ENCODE peak calls at places on chromosomes 3 and 15, in nine cellular contexts. J, Z, P, Y, S, N, C, L and M are unnamed samples.

GRCh38 chr3:30778923-30779322 is 115.5 kb downstream of the GADL1 start:
- DNase-seq in J (no peak), Z (no peak), P (no peak), Y (no peak), S (no peak), N (no peak), C (no peak), L (no peak), M (no peak)

GRCh38 chr3:126337980-126338651 is 19.1 kb downstream of the KLF15 start:
- DNase-seq in J (peak), Z (no peak), P (no peak), Y (no peak), S (no peak), N (no peak), C (no peak), L (no peak), M (no peak)

GRCh38 chr3:27145719-27146118 is 223.5 kb downstream of the NEK10 start:
- DNase-seq in J (no peak), Z (no peak), P (no peak), Y (no peak), S (no peak), N (no peak), C (no peak), L (no peak), M (no peak)

GRCh38 chr15:77516076-77516475 is 95.4 kb downstream of the HMG20A start:
- DNase-seq in J (peak), Z (no peak), P (no peak), Y (no peak), S (no peak), N (no peak), C (no peak), L (no peak), M (no peak)

GRCh38 chr3:52471371-52472238 is 16.2 kb downstream of the NISCH start:
- DNase-seq in J (peak), Z (no peak), P (peak), Y (no peak), S (peak), N (peak), C (peak), L (no peak), M (no peak)

GRCh38 chr15:39397883-39398282 is 183.0 kb upstream of the THBS1 start:
- DNase-seq in J (no peak), Z (no peak), P (no peak), Y (no peak), S (no peak), N (no peak), C (no peak), L (no peak), M (no peak)

GRCh38 chr15:80822666-80823065 is 43.5 kb downstream of the CEMIP start:
- DNase-seq in J (no peak), Z (no peak), P (no peak), Y (no peak), S (no peak), N (no peak), C (no peak), L (no peak), M (no peak)

GRCh38 chr3:41612853-41613252 is 349.1 kb downstream of the ULK4 start:
- DNase-seq in J (no peak), Z (no peak), P (no peak), Y (no peak), S (no peak), N (no peak), C (no peak), L (no peak), M (no peak)

GRCh38 chr3:10322355-10322715 is 1.4 kb upstream of the SEC13 start:
- DNase-seq in J (no peak), Z (no peak), P (no peak), Y (peak), S (no peak), N (no peak), C (no peak), L (no peak), M (no peak)

GRCh38 chr15:55907797-55908196 is 85.6 kb downstream of the NEDD4 start:
- DNase-seq in J (no peak), Z (peak), P (peak), Y (no peak), S (no peak), N (no peak), C (no peak), L (peak), M (peak)

GRCh38 chr3:104715972-104716371 is 650.7 kb upstream of the ALCAM start:
- DNase-seq in J (no peak), Z (no peak), P (no peak), Y (no peak), S (no peak), N (no peak), C (no peak), L (no peak), M (no peak)

GRCh38 chr15:60076582-60077263 is 72.6 kb downstream of the FOXB1 start:
- DNase-seq in J (no peak), Z (no peak), P (no peak), Y (no peak), S (no peak), N (no peak), C (no peak), L (no peak), M (no peak)

GRCh38 chr3:152302521-152303021 is 33.8 kb downstream of the MBNL1 start:
- DNase-seq in J (peak), Z (no peak), P (no peak), Y (no peak), S (no peak), N (no peak), C (peak), L (peak), M (no peak)

GRCh38 chr3:30770387-30770786 is 124.1 kb downstream of the GADL1 start:
- DNase-seq in J (peak), Z (no peak), P (peak), Y (no peak), S (no peak), N (no peak), C (peak), L (peak), M (no peak)

GRCh38 chr15:95450413-95450812 is 880.1 kb upstream of the NR2F2 start:
- DNase-seq in J (no peak), Z (no peak), P (no peak), Y (no peak), S (no peak), N (no peak), C (no peak), L (no peak), M (no peak)

GRCh38 chr15:85329561-85330421 is 50.6 kb upstream of the AKAP13 start:
- DNase-seq in J (peak), Z (peak), P (peak), Y (peak), S (peak), N (peak), C (no peak), L (peak), M (no peak)

GRCh38 chr3:178270838-178271237 is 265.4 kb upstream of the KCNMB2 start:
- DNase-seq in J (no peak), Z (no peak), P (no peak), Y (no peak), S (no peak), N (no peak), C (no peak), L (no peak), M (no peak)

GRCh38 chr15:65732698-65733097 is 59.4 kb downstream of the DENND4A start:
- DNase-seq in J (no peak), Z (no peak), P (no peak), Y (no peak), S (no peak), N (no peak), C (no peak), L (no peak), M (no peak)

GRCh38 chr3:159629329-159630084 is 359.1 kb upstream of the IL12A start:
- DNase-seq in J (no peak), Z (no peak), P (no peak), Y (no peak), S (no peak), N (no peak), C (no peak), L (no peak), M (no peak)

GRCh38 chr3:39712413-39713048 is 96.9 kb upstream of the MYRIP start:
- DNase-seq in J (no peak), Z (no peak), P (no peak), Y (no peak), S (no peak), N (no peak), C (no peak), L (no peak), M (no peak)

GRCh38 chr3:62672988-62673313 is 202.3 kb downstream of the CADPS start:
- DNase-seq in J (no peak), Z (no peak), P (no peak), Y (no peak), S (no peak), N (no peak), C (no peak), L (no peak), M (no peak)

GRCh38 chr3:162879163-162879562 is 1382.6 kb downstream of the OTOL1 start:
- DNase-seq in J (no peak), Z (no peak), P (no peak), Y (no peak), S (no peak), N (no peak), C (no peak), L (no peak), M (no peak)

GRCh38 chr15:96735621-96736020 is 405.1 kb downstream of the NR2F2 start:
- DNase-seq in J (no peak), Z (no peak), P (peak), Y (no peak), S (no peak), N (no peak), C (no peak), L (no peak), M (no peak)

GRCh38 chr15:89492111-89492641 is 4.2 kb downstream of the RHCG start:
- DNase-seq in J (no peak), Z (no peak), P (no peak), Y (no peak), S (no peak), N (no peak), C (no peak), L (no peak), M (no peak)

GRCh38 chr15:52100807-52101206 is 11.8 kb downstream of the BCL2L10 start:
- DNase-seq in J (peak), Z (peak), P (peak), Y (no peak), S (no peak), N (no peak), C (peak), L (peak), M (no peak)

GRCh38 chr15:89799011-89799924 is 15.4 kb downstream of the ANPEP start:
- DNase-seq in J (no peak), Z (no peak), P (peak), Y (no peak), S (no peak), N (no peak), C (no peak), L (no peak), M (no peak)

GRCh38 chr15:38896652-38897051 is 332.0 kb upstream of the RASGRP1 start:
- DNase-seq in J (no peak), Z (no peak), P (no peak), Y (no peak), S (no peak), N (no peak), C (no peak), L (no peak), M (no peak)

GRCh38 chr3:40312661-40313226 is 3.2 kb downstream of the EIF1B start:
- DNase-seq in J (no peak), Z (no peak), P (no peak), Y (no peak), S (no peak), N (no peak), C (no peak), L (no peak), M (no peak)

GRCh38 chr3:111667621-111668239 is 72.6 kb upstream of the ZBED2 start:
- DNase-seq in J (peak), Z (no peak), P (peak), Y (peak), S (no peak), N (peak), C (peak), L (no peak), M (no peak)

GRCh38 chr3:195372220-195372619 is 70.6 kb downstream of the ACAP2 start:
- DNase-seq in J (no peak), Z (no peak), P (no peak), Y (no peak), S (no peak), N (no peak), C (no peak), L (no peak), M (no peak)

GRCh38 chr15:70203981-70204560 is 106.4 kb upstream of the TLE3 start:
- DNase-seq in J (no peak), Z (no peak), P (no peak), Y (no peak), S (no peak), N (no peak), C (no peak), L (no peak), M (no peak)

GRCh38 chr3:129404610-129405009 is 23.8 kb downstream of the EFCAB12 start:
- DNase-seq in J (no peak), Z (no peak), P (no peak), Y (no peak), S (no peak), N (no peak), C (no peak), L (no peak), M (no peak)